ENCODE peak calls at places on chromosomes 16 and 17, in seven cellular contexts. O, F, J, V, W, C and R are unnamed samples.

GRCh38 chr17:75783803-75784472 is 668 bp upstream of the UNK start:
- DNase-seq in O (no peak), F (no peak), J (no peak), V (peak; percentile 62), W (no peak), C (no peak), R (peak; percentile 40)

GRCh38 chr16:8866884-8867482 is 1.8 kb downstream of the CARHSP1 start:
- DNase-seq in O (no peak), F (no peak), J (peak; percentile 50), V (peak; percentile 48), W (no peak), C (no peak), R (no peak)

GRCh38 chr16:74568961-74569631 is 37.8 kb downstream of the GLG1 start:
- DNase-seq in O (no peak), F (no peak), J (no peak), V (no peak), W (no peak), C (peak; percentile 27), R (no peak)

GRCh38 chr17:43353364-43353763 is 45.4 kb upstream of the ARL4D start:
- DNase-seq in O (no peak), F (no peak), J (no peak), V (no peak), W (no peak), C (no peak), R (no peak)

GRCh38 chr17:59619313-59620063 is at the start of gene CLTC:
- DNase-seq in O (peak; percentile 86), F (peak; percentile 98), J (peak; percentile 95), V (peak; percentile 92), W (peak; percentile 95), C (peak; percentile 98), R (peak; percentile 95)

GRCh38 chr16:2526135-2526534 is 5.1 kb downstream of the CEMP1 start:
- DNase-seq in O (no peak), F (no peak), J (no peak), V (no peak), W (no peak), C (no peak), R (no peak)

GRCh38 chr17:57288034-57288752 is 31.9 kb downstream of the MSI2 start:
- DNase-seq in O (no peak), F (no peak), J (no peak), V (no peak), W (no peak), C (peak; percentile 42), R (no peak)

GRCh38 chr17:81076097-81076754 is 41.3 kb downstream of the BAIAP2 start:
- DNase-seq in O (no peak), F (no peak), J (no peak), V (no peak), W (no peak), C (no peak), R (no peak)

GRCh38 chr17:43216762-43217613 is 5.3 kb downstream of the TMEM106A start:
- DNase-seq in O (no peak), F (no peak), J (no peak), V (no peak), W (no peak), C (no peak), R (no peak)

GRCh38 chr17:56697190-56697589 is 103.7 kb downstream of the NOG start:
- DNase-seq in O (no peak), F (no peak), J (no peak), V (no peak), W (no peak), C (no peak), R (no peak)

GRCh38 chr17:38551121-38551520 is 54.6 kb downstream of the SRCIN1 start:
- DNase-seq in O (no peak), F (no peak), J (no peak), V (no peak), W (no peak), C (no peak), R (no peak)

GRCh38 chr16:89357460-89357859 is 132.9 kb downstream of the ANKRD11 start:
- DNase-seq in O (no peak), F (no peak), J (peak; percentile 59), V (no peak), W (no peak), C (no peak), R (peak; percentile 28)